ENCODE peak calls at places on chromosomes 12 and 14, in seven cellular contexts. One of them, this sample, is unnamed.

GRCh38 chr12:118103231-118103600 is 595 bp downstream of the VSIG10 start:
- DNase-seq in T1000: no peak
- DNase-seq in NB4: peak
- DNase-seq in AML-193: no peak
- DNase-seq in GM23338: peak
- DNase-seq in NCI-H748 treated with DMSO at 0.1 percent for 48 hours: peak
- DNase-seq in left cardiac atrium: peak
- DNase-seq in this sample: peak

GRCh38 chr12:101108130-101108529 is 101.9 kb downstream of the SLC5A8 start:
- DNase-seq in T1000: no peak
- DNase-seq in GM23338: peak
- DNase-seq in NB4: peak
- DNase-seq in left cardiac atrium: no peak
- DNase-seq in NCI-H748 treated with DMSO at 0.1 percent for 48 hours: no peak
- DNase-seq in AML-193: no peak
- DNase-seq in this sample: no peak

GRCh38 chr14:24348186-24348585 is 8.4 kb upstream of the RIPK3 start:
- DNase-seq in NB4: no peak
- DNase-seq in GM23338: no peak
- DNase-seq in T1000: no peak
- DNase-seq in left cardiac atrium: no peak
- DNase-seq in AML-193: no peak
- DNase-seq in NCI-H748 treated with DMSO at 0.1 percent for 48 hours: no peak
- DNase-seq in this sample: no peak

GRCh38 chr12:132456944-132457495 is 32.9 kb upstream of the FBRSL1 start:
- DNase-seq in NB4: no peak
- DNase-seq in left cardiac atrium: no peak
- DNase-seq in T1000: no peak
- DNase-seq in AML-193: no peak
- DNase-seq in NCI-H748 treated with DMSO at 0.1 percent for 48 hours: no peak
- DNase-seq in GM23338: no peak
- DNase-seq in this sample: no peak

GRCh38 chr14:97306133-97306784 is 509.1 kb downstream of the VRK1 start:
- DNase-seq in GM23338: no peak
- DNase-seq in left cardiac atrium: no peak
- DNase-seq in NCI-H748 treated with DMSO at 0.1 percent for 48 hours: no peak
- DNase-seq in AML-193: no peak
- DNase-seq in T1000: no peak
- DNase-seq in NB4: no peak
- DNase-seq in this sample: no peak

GRCh38 chr14:99668307-99668997 is 15.6 kb upstream of the CYP46A1 start:
- DNase-seq in AML-193: no peak
- DNase-seq in GM23338: no peak
- DNase-seq in left cardiac atrium: no peak
- DNase-seq in T1000: no peak
- DNase-seq in NB4: no peak
- DNase-seq in NCI-H748 treated with DMSO at 0.1 percent for 48 hours: no peak
- DNase-seq in this sample: no peak

GRCh38 chr14:50837271-50837670 is 6.3 kb upstream of the NIN start:
- DNase-seq in NCI-H748 treated with DMSO at 0.1 percent for 48 hours: no peak
- DNase-seq in T1000: no peak
- DNase-seq in AML-193: no peak
- DNase-seq in left cardiac atrium: no peak
- DNase-seq in GM23338: no peak
- DNase-seq in NB4: no peak
- DNase-seq in this sample: no peak

GRCh38 chr12:124326899-124327298 is 32.0 kb downstream of the RFLNA start:
- DNase-seq in NB4: no peak
- DNase-seq in AML-193: no peak
- DNase-seq in left cardiac atrium: no peak
- DNase-seq in GM23338: no peak
- DNase-seq in T1000: no peak
- DNase-seq in NCI-H748 treated with DMSO at 0.1 percent for 48 hours: no peak
- DNase-seq in this sample: no peak

GRCh38 chr12:119911147-119911546 is 34.0 kb upstream of the CIT start:
- DNase-seq in AML-193: no peak
- DNase-seq in NB4: no peak
- DNase-seq in T1000: no peak
- DNase-seq in NCI-H748 treated with DMSO at 0.1 percent for 48 hours: no peak
- DNase-seq in left cardiac atrium: no peak
- DNase-seq in GM23338: no peak
- DNase-seq in this sample: no peak

GRCh38 chr14:76779221-76780057 is 18.2 kb downstream of the VASH1 start:
- DNase-seq in left cardiac atrium: no peak
- DNase-seq in NCI-H748 treated with DMSO at 0.1 percent for 48 hours: no peak
- DNase-seq in AML-193: no peak
- DNase-seq in T1000: no peak
- DNase-seq in GM23338: no peak
- DNase-seq in NB4: no peak
- DNase-seq in this sample: no peak

GRCh38 chr14:61357118-61357517 is 35.7 kb downstream of the PRKCH start:
- DNase-seq in T1000: no peak
- DNase-seq in left cardiac atrium: no peak
- DNase-seq in GM23338: no peak
- DNase-seq in NCI-H748 treated with DMSO at 0.1 percent for 48 hours: no peak
- DNase-seq in NB4: no peak
- DNase-seq in AML-193: no peak
- DNase-seq in this sample: no peak

GRCh38 chr12:114661245-114661644 is 22.7 kb downstream of the TBX3 start:
- DNase-seq in NCI-H748 treated with DMSO at 0.1 percent for 48 hours: no peak
- DNase-seq in T1000: no peak
- DNase-seq in left cardiac atrium: no peak
- DNase-seq in AML-193: no peak
- DNase-seq in GM23338: no peak
- DNase-seq in NB4: no peak
- DNase-seq in this sample: no peak

GRCh38 chr12:51752490-51752889 is 96.0 kb downstream of the FIGNL2 start:
- DNase-seq in T1000: peak
- DNase-seq in AML-193: no peak
- DNase-seq in NCI-H748 treated with DMSO at 0.1 percent for 48 hours: no peak
- DNase-seq in left cardiac atrium: peak
- DNase-seq in NB4: no peak
- DNase-seq in GM23338: no peak
- DNase-seq in this sample: no peak

GRCh38 chr12:52183544-52183910 is 8.3 kb downstream of the KRT80 start:
- DNase-seq in NB4: no peak
- DNase-seq in AML-193: no peak
- DNase-seq in left cardiac atrium: no peak
- DNase-seq in T1000: no peak
- DNase-seq in GM23338: no peak
- DNase-seq in NCI-H748 treated with DMSO at 0.1 percent for 48 hours: no peak
- DNase-seq in this sample: no peak

GRCh38 chr12:22287776-22288621 is 46.5 kb downstream of the ST8SIA1 start:
- DNase-seq in NCI-H748 treated with DMSO at 0.1 percent for 48 hours: no peak
- DNase-seq in GM23338: peak
- DNase-seq in AML-193: no peak
- DNase-seq in NB4: peak
- DNase-seq in left cardiac atrium: no peak
- DNase-seq in T1000: no peak
- DNase-seq in this sample: peak

This sample was measured in OCI-M1.